ENCODE peak calls at places on chromosomes 2 and 18, in eight cellular contexts. U, S, F, G, Q, I, E and P are unnamed samples.

GRCh38 chr2:230627806-230628724 is 84.6 kb upstream of the CAB39 start:
- DNase-seq in F (no peak), G (no peak), I (peak; percentile 86), S (no peak), E (peak; percentile 78), Q (no peak), U (no peak), P (peak; percentile 19)

GRCh38 chr18:6920099-6920955 is 190.8 kb downstream of the ARHGAP28 start:
- DNase-seq in Q (peak; percentile 13), F (no peak), U (peak; percentile 38), E (peak; percentile 82), G (peak; percentile 58), S (no peak), I (peak; percentile 81), P (no peak)

GRCh38 chr2:195407782-195408181 is 249.2 kb upstream of the SLC39A10 start:
- DNase-seq in S (no peak), Q (peak; percentile 29), E (peak; percentile 27), U (no peak), I (peak; percentile 43), G (no peak), F (no peak), P (no peak)

GRCh38 chr2:79585701-79586428 is 73.0 kb downstream of the CTNNA2 start:
- DNase-seq in F (no peak), U (peak; percentile 27), E (no peak), S (no peak), G (no peak), Q (peak; percentile 3), I (no peak), P (no peak)

GRCh38 chr2:73112026-73112912 is 479 bp downstream of the RAB11FIP5 start:
- DNase-seq in I (peak; percentile 74), Q (no peak), G (peak; percentile 44), F (no peak), S (peak; percentile 66), U (no peak), E (peak; percentile 59), P (no peak)

GRCh38 chr18:70426818-70427217 is 138.0 kb downstream of the SOCS6 start:
- DNase-seq in F (no peak), S (no peak), E (no peak), Q (no peak), G (no peak), I (no peak), U (no peak), P (no peak)

GRCh38 chr2:96514521-96514920 is 9.4 kb upstream of the NEURL3 start:
- DNase-seq in S (peak; percentile 38), U (no peak), I (no peak), E (no peak), G (no peak), F (no peak), Q (no peak), P (no peak)

GRCh38 chr2:216535454-216535995 is 36.9 kb downstream of the RPL37A start:
- DNase-seq in E (peak; percentile 96), G (no peak), Q (no peak), F (peak; percentile 76), S (peak; percentile 86), U (no peak), I (peak; percentile 96), P (peak; percentile 32)

GRCh38 chr2:71797006-71797810 is 343.8 kb downstream of the DYSF start:
- DNase-seq in F (no peak), S (peak; percentile 53), U (no peak), Q (no peak), I (no peak), G (no peak), E (no peak), P (no peak)

GRCh38 chr2:31935370-31935769 is 75.4 kb downstream of the MEMO1 start:
- DNase-seq in F (no peak), I (no peak), G (no peak), Q (no peak), E (no peak), S (no peak), U (no peak), P (no peak)

GRCh38 chr18:58205087-58205779 is 161.2 kb downstream of the NEDD4L start:
- DNase-seq in S (no peak), Q (no peak), F (no peak), E (peak; percentile 67), U (no peak), I (peak; percentile 41), G (no peak), P (no peak)
- H3K4me1 ChIP-seq in S (peaks cover 9% of the 10 kb centered on the region), Q (peaks cover 37% of the 10 kb centered on the region), F (peaks cover 35% of the 10 kb centered on the region), E (peaks cover 9% of the 10 kb centered on the region), U (peaks cover 10% of the 10 kb centered on the region), I (peaks cover 21% of the 10 kb centered on the region), G (peaks cover 6% of the 10 kb centered on the region), P (peaks cover 12% of the 10 kb centered on the region)

DNA sequence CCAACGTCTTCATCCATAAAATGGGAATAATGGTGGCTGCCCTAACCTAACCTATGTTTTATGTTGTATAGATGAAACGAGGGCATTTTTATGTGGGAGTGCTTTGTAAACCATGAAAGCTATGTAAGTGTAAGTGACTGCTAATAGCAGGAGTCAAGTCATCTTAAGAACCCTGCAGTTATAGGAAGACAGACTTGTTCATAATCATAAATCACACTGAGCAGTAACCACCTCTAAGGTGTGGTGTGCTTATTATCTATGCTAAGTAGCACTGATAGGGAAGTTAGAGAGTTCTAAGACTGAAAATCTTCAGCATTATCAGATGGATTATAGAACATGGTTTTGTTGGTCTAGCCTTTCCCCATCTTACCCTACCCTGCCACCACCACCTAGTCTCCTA is 24.2 kb upstream of the NRP2 start:
- DNase-seq in U (no peak), Q (no peak), I (no peak), G (no peak), E (no peak), S (no peak), F (no peak), P (no peak)
- H3K4me1 ChIP-seq in U (no peaks in the 10 kb centered on the region), Q (peaks cover 10% of the 10 kb centered on the region), I (peaks cover 60% of the 10 kb centered on the region), G (peaks cover 8% of the 10 kb centered on the region), E (peaks cover 11% of the 10 kb centered on the region), S (peaks cover 30% of the 10 kb centered on the region), F (peaks cover 20% of the 10 kb centered on the region), P (no peaks in the 10 kb centered on the region)

DNA sequence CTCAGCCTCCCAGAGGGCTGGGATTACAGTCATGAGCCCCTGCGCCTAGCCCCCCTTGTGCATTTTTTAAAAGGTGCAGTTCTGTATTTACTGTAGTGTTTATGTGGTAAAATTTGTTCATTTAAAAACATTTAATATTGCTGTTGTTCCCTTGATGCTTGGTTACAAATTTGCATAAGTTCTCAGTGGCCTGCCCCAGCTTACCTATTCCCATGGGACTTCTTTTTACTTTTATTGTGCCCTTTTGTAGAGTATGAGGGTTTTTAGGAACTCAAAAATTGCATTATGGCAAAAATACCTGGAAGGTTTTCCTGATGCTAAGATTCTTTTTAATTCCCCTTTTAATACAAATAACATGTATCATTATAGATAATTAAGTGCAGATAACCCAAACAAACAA is 63.0 kb downstream of the DGKD start:
- DNase-seq in G (no peak), S (no peak), E (no peak), F (no peak), I (no peak), Q (no peak), U (no peak), P (no peak)
- H3K4me1 ChIP-seq in G (peaks cover 14% of the 10 kb centered on the region), S (peaks cover 84% of the 10 kb centered on the region), E (peaks cover 24% of the 10 kb centered on the region), F (peaks cover 63% of the 10 kb centered on the region), I (peaks cover 22% of the 10 kb centered on the region), Q (peaks cover 95% of the 10 kb centered on the region), U (peaks cover 94% of the 10 kb centered on the region), P (peaks cover 63% of the 10 kb centered on the region)

DNA sequence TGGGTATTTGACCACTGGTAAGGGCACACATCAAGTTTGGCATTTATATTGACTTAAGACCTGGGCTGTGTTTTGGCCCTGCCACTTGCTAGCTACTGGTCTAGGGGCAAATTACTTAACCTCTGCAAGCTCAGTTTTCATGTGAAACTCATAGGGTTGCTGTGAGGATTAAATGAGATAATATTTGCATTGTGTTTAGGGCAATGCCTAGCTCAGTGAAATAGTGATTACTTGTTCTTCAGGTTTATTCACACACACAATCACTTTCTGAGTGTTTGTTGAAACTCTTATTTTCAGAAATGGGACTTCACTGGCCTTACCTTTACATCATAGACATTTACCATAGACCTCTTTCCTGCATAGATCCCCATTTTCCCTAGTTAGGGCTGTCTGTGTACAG is 12.3 kb downstream of the CERS6 start:
- DNase-seq in U (no peak), E (no peak), Q (no peak), I (no peak), F (no peak), S (no peak), G (no peak), P (no peak)
- H3K4me1 ChIP-seq in U (peaks cover 28% of the 10 kb centered on the region), E (peaks cover 48% of the 10 kb centered on the region), Q (peaks cover 23% of the 10 kb centered on the region), I (peaks cover 22% of the 10 kb centered on the region), F (peaks cover 33% of the 10 kb centered on the region), S (peaks cover 41% of the 10 kb centered on the region), G (peaks cover 26% of the 10 kb centered on the region), P (peaks cover 29% of the 10 kb centered on the region)

DNA sequence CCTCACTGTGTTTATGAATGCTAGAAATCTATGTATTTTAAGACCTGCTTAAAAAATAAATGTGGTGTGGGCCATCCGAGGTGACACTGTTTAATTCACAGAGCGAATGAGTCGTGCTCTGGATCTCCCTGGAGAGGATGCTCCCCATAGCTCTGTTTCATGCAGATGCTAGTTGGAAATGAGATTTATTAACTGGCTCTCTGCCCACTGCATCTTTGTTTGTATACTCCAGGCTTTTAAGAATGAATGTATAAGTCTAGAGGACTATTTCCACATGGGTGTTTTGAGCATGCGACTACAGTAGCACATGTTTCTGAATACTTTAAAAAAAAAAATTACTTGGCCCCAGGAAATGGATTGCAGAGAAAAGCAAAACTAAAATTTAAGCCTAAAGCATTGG is 3.9 kb downstream of the MAPRE2 start:
- DNase-seq in I (peak; percentile 32), U (no peak), F (no peak), Q (no peak), E (peak; percentile 33), S (no peak), G (no peak), P (no peak)
- H3K4me1 ChIP-seq in I (peaks cover 33% of the 10 kb centered on the region), U (peaks cover 8% of the 10 kb centered on the region), F (peaks cover 73% of the 10 kb centered on the region), Q (peaks cover 33% of the 10 kb centered on the region), E (peaks cover 38% of the 10 kb centered on the region), S (peaks cover 58% of the 10 kb centered on the region), G (peaks cover 11% of the 10 kb centered on the region), P (peaks cover 18% of the 10 kb centered on the region)

GRCh38 chr2:46337208-46337994 is 40.2 kb downstream of the EPAS1 start:
- DNase-seq in E (no peak), Q (no peak), G (no peak), U (no peak), F (no peak), I (no peak), S (no peak), P (no peak)
- H3K4me1 ChIP-seq in E (peaks cover 24% of the 10 kb centered on the region), Q (peaks cover 91% of the 10 kb centered on the region), G (peaks cover 15% of the 10 kb centered on the region), U (peaks cover 54% of the 10 kb centered on the region), F (peaks cover 90% of the 10 kb centered on the region), I (peaks cover 77% of the 10 kb centered on the region), S (peaks cover 98% of the 10 kb centered on the region), P (peaks cover 50% of the 10 kb centered on the region)

DNA sequence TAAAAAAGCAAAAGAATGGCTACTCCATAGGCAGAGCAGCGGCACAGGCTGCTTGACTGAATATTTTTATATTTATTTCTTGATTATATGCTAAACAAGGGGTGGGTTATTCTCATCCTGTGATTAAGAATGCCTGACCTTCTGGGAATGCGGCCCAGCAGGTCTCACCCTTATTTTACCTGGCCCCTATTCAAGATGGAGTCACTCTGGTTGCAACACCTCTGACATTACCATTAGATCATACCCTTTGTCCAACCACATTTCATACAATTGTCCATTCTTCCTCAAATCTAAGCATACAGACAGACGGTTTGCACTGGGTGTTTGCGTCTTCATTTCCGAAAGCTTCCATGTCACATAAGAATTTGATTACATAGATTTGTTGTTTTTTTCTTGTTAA is 168.2 kb downstream of the GALNT1 start:
- DNase-seq in U (no peak), E (no peak), F (no peak), Q (no peak), S (no peak), I (no peak), G (no peak), P (no peak)
- H3K4me1 ChIP-seq in U (no peaks in the 10 kb centered on the region), E (no peaks in the 10 kb centered on the region), F (no peaks in the 10 kb centered on the region), Q (no peaks in the 10 kb centered on the region), S (no peaks in the 10 kb centered on the region), I (no peaks in the 10 kb centered on the region), G (no peaks in the 10 kb centered on the region), P (no peaks in the 10 kb centered on the region)

GRCh38 chr2:97968228-97968627 is 27.5 kb downstream of the TMEM131 start:
- DNase-seq in E (no peak), U (no peak), I (no peak), G (no peak), F (no peak), Q (no peak), S (no peak), P (no peak)
- H3K4me1 ChIP-seq in E (peaks cover 24% of the 10 kb centered on the region), U (peaks cover 10% of the 10 kb centered on the region), I (peaks cover 21% of the 10 kb centered on the region), G (peaks cover 3% of the 10 kb centered on the region), F (peaks cover 42% of the 10 kb centered on the region), Q (peaks cover 37% of the 10 kb centered on the region), S (peaks cover 44% of the 10 kb centered on the region), P (peaks cover 47% of the 10 kb centered on the region)